ENCODE peak calls at places on chromosomes 3 and 15, in five cellular contexts. H is GM12878, C is IMR-90, B is OCI-LY7, E is mammary epithelial cell. N is an unnamed sample.
A peak's percentile ranks its signal among the peaks of the same experiment; 100 is the strongest.

GRCh38 chr3:28080716-28081115 is 160.7 kb upstream of the CMC1 start:
- DNase-seq in C (no peak), B (no peak), E (no peak), H (no peak), N (no peak)

GRCh38 chr3:124639406-124640237 is 90.6 kb upstream of the UMPS start:
- DNase-seq in H (peak; percentile 77), B (no peak), C (no peak), E (no peak), N (no peak)

GRCh38 chr3:10400050-10400748 is 79.3 kb upstream of the SEC13 start:
- DNase-seq in B (no peak), E (no peak), H (no peak), C (peak; percentile 2), N (no peak)

GRCh38 chr3:7144696-7145308 is 283.9 kb downstream of the GRM7 start:
- DNase-seq in B (peak; percentile 44), C (no peak), E (peak; percentile 12), H (no peak), N (peak; percentile 2)

GRCh38 chr3:4584537-4585249 is 91.5 kb downstream of the ITPR1 start:
- DNase-seq in C (peak; percentile 16), E (peak; percentile 19), H (peak; percentile 13), B (no peak), N (peak; percentile 9)

GRCh38 chr3:4417449-4417848 is 49.6 kb downstream of the SUMF1 start:
- DNase-seq in H (no peak), E (no peak), C (peak; percentile 65), B (no peak), N (peak; percentile 50)

GRCh38 chr3:125163739-125164601 is 48.6 kb downstream of the SLC12A8 start:
- DNase-seq in E (no peak), B (peak; percentile 27), H (no peak), C (no peak), N (peak; percentile 29)

GRCh38 chr3:155675094-155675493 is 69.8 kb downstream of the PLCH1 start:
- DNase-seq in E (no peak), H (no peak), B (no peak), C (no peak), N (no peak)

GRCh38 chr15:43922021-43922420 is 95.2 kb downstream of the WDR76 start:
- DNase-seq in C (peak; percentile 73), E (peak; percentile 72), H (no peak), B (no peak), N (no peak)

GRCh38 chr15:96126859-96127258 is 203.6 kb upstream of the NR2F2 start:
- DNase-seq in B (no peak), E (no peak), H (no peak), C (no peak), N (no peak)

GRCh38 chr3:94772402-94772801 is 709.5 kb downstream of the NSUN3 start:
- DNase-seq in H (no peak), E (no peak), B (no peak), C (no peak), N (no peak)

GRCh38 chr3:58391156-58391865 is 42.3 kb downstream of the PDHB start:
- DNase-seq in E (no peak), C (peak; percentile 15), H (no peak), B (no peak), N (peak; percentile 42)

GRCh38 chr3:37546876-37547275 is 314.8 kb upstream of the CTDSPL start:
- DNase-seq in B (peak; percentile 3), C (peak; percentile 19), H (no peak), E (peak; percentile 23), N (peak; percentile 79)

GRCh38 chr15:65869127-65869953 is at the start of gene RAB11A:
- DNase-seq in E (peak; percentile 93), B (peak; percentile 98), H (peak; percentile 85), C (peak; percentile 96), N (peak; percentile 99)

GRCh38 chr3:4656059-4656458 is 162.9 kb downstream of the ITPR1 start:
- DNase-seq in E (peak; percentile 40), B (peak; percentile 2), H (no peak), C (peak; percentile 75), N (peak; percentile 89)

GRCh38 chr3:146382386-146382785 is 87.0 kb downstream of the PLSCR2 start:
- DNase-seq in E (peak; percentile 16), C (peak; percentile 33), H (no peak), B (no peak), N (peak; percentile 38)

GRCh38 chr15:73981761-73982222 is 10.3 kb downstream of the STOML1 start:
- DNase-seq in C (no peak), B (no peak), H (no peak), E (peak; percentile 79), N (peak; percentile 61)

GRCh38 chr3:138314751-138315150 is 14.9 kb downstream of the NME9 start:
- DNase-seq in C (peak; percentile 31), B (no peak), E (no peak), H (no peak), N (peak; percentile 65)

GRCh38 chr3:168249048-168249538 is 153.4 kb upstream of the GOLIM4 start:
- DNase-seq in C (peak; percentile 17), B (no peak), H (no peak), E (peak; percentile 8), N (peak; percentile 18)

GRCh38 chr3:12884104-12884742 is 42.9 kb upstream of the RPL32 start:
- DNase-seq in C (peak; percentile 15), H (no peak), B (no peak), E (no peak), N (peak; percentile 58)

GRCh38 chr3:31610700-31611275 is 78.1 kb downstream of the STT3B start:
- DNase-seq in H (no peak), B (peak; percentile 23), C (peak; percentile 66), E (peak; percentile 36), N (peak; percentile 63)

GRCh38 chr3:171005648-171006047 is 20.9 kb downstream of the SLC2A2 start:
- DNase-seq in B (no peak), C (no peak), H (no peak), E (no peak), N (peak; percentile 85)

GRCh38 chr3:13706886-13707285 is 158.0 kb downstream of the FBLN2 start:
- DNase-seq in E (no peak), H (no peak), B (no peak), C (no peak), N (no peak)

GRCh38 chr15:89195836-89196235 is 25.5 kb downstream of the RLBP1 start:
- DNase-seq in H (no peak), E (no peak), C (peak; percentile 49), B (no peak), N (peak; percentile 91)

GRCh38 chr15:67531379-67532059 is 10.6 kb downstream of the C15orf61 start:
- DNase-seq in B (no peak), H (no peak), E (peak; percentile 87), C (peak; percentile 80), N (peak; percentile 86)

GRCh38 chr3:190175490-190175889 is 54.8 kb upstream of the P3H2 start:
- DNase-seq in B (no peak), C (peak; percentile 37), E (peak; percentile 51), H (no peak), N (peak; percentile 70)

GRCh38 chr3:190070623-190071347 is 49.9 kb downstream of the P3H2 start:
- DNase-seq in C (peak; percentile 66), E (no peak), H (no peak), B (no peak), N (no peak)

GRCh38 chr3:162073422-162073821 is 576.8 kb downstream of the OTOL1 start:
- DNase-seq in C (no peak), H (no peak), B (no peak), E (no peak), N (no peak)

GRCh38 chr3:11717301-11717700 is 73.6 kb upstream of the VGLL4 start:
- DNase-seq in B (no peak), H (no peak), C (peak; percentile 39), E (peak; percentile 53), N (peak; percentile 69)

GRCh38 chr15:90184119-90184785 is 16.9 kb upstream of the SEMA4B start:
- DNase-seq in B (no peak), H (peak; percentile 76), E (peak; percentile 88), C (no peak), N (peak; percentile 74)

GRCh38 chr15:98321916-98322315 is 326.4 kb upstream of the IGF1R start:
- DNase-seq in C (no peak), H (no peak), B (no peak), E (peak; percentile 80), N (no peak)
- H3K27ac ChIP-seq in C (no peak overlapping the region), H (no peak overlapping the region), B (no peak overlapping the region), E (peak overlapping the region; percentile 61), N (no peak overlapping the region)

DNA sequence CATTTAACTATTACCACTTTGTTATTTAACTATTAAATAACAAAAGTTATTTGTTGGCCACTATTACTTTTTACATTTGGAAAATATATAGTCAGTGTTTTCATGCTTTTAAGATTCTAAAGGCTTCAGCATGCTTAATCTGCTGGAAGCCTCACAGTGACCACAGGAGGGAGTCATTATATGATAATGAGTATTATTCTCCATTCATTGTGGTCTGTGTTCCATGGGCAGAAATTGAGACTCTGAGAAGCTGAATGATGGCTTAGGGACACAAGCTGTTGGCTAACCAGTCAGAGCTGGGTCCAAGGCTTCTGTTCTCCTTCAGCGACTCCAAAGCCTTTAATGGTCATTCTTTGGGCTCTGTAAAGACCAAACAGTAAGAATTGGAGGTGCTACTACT is 64.7 kb downstream of the BFSP2 start:
- DNase-seq in C (peak; percentile 56), E (peak; percentile 24), H (no peak), B (peak; percentile 77), N (peak; percentile 73)
- H3K4me2 ChIP-seq in C (no peak overlapping the region), E (no peak overlapping the region), H (no peak overlapping the region), B (peak overlapping the region; percentile 60), N (no peak overlapping the region)

DNA sequence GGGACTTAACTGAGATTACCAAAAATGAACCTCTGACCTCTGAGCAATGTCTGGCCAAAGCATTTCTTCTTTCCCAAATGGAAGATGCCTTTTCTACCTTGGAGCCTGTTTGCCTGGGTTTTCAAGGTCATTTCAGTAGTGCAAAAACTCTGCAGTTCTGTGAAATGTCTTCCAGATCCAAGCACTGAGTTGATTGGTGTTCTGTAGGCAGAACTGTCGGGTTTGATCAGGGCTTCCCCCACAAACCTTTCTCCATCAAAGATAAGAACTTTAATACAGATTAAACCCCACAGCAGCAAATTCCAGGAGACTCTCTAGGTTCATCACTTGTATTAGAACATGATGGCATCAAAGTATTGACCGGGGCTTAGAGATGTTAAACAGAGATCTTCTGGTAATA is 192.7 kb upstream of the TOPAZ1 start:
- DNase-seq in E (no peak), B (no peak), C (no peak), H (no peak), N (no peak)
- H3K27ac ChIP-seq in E (no peak overlapping the region), B (no peak overlapping the region), C (no peak overlapping the region), H (peak overlapping the region; percentile 93), N (no peak overlapping the region)

GRCh38 chr15:82877825-82878224 is 68.4 kb downstream of the WHAMM start:
- DNase-seq in H (no peak), C (no peak), E (no peak), B (no peak), N (no peak)

GRCh38 chr15:82874267-82874666 is 64.8 kb downstream of the WHAMM start:
- DNase-seq in H (no peak), C (no peak), E (no peak), B (no peak), N (no peak)

GRCh38 chr15:82873000-82873680 is 63.7 kb downstream of the WHAMM start:
- DNase-seq in B (no peak), C (no peak), H (no peak), E (no peak), N (no peak)

GRCh38 chr15:82875411-82876003 is 66.1 kb downstream of the WHAMM start:
- DNase-seq in B (no peak), H (no peak), E (peak; percentile 75), C (peak; percentile 86), N (peak; percentile 90)

GRCh38 chr15:82874961-82875360 is 65.5 kb downstream of the WHAMM start:
- DNase-seq in E (no peak), C (no peak), B (no peak), H (no peak), N (no peak)
- H3K4me2 ChIP-seq in E (no peak overlapping the region), C (no peak overlapping the region), B (no peak overlapping the region), H (no peak overlapping the region), N (peak overlapping the region; percentile 26)

GRCh38 chr3:132286035-132286434 is 31.2 kb upstream of the ACP3 start:
- DNase-seq in E (no peak), B (no peak), H (no peak), C (no peak), N (no peak)
- H3K27ac ChIP-seq in E (no peak overlapping the region), B (no peak overlapping the region), H (no peak overlapping the region), C (no peak overlapping the region), N (no peak overlapping the region)